ENCODE peak calls at places on chromosome X, in seven cellular contexts. One of them, this sample, is unnamed. For H3K27me3, the result is how much of the 10 kb centered on the place peaks cover.

GRCh38 chrX:46298821-46299220 is 246.4 kb downstream of the ZNF674 start:
- DNase-seq in fibroblast of lung: peak
- DNase-seq in tibial artery: no peak
- DNase-seq in heart right ventricle: no peak
- DNase-seq in HCT116: no peak
- DNase-seq in foreskin keratinocyte: no peak
- DNase-seq in hepatocyte: no peak
- DNase-seq in this sample: peak

GRCh38 chrX:122078079-122078478 is 1030.7 kb downstream of the GLUD2 start:
- DNase-seq in HCT116: no peak
- DNase-seq in foreskin keratinocyte: no peak
- DNase-seq in tibial artery: no peak
- DNase-seq in heart right ventricle: no peak
- DNase-seq in fibroblast of lung: no peak
- DNase-seq in hepatocyte: no peak
- DNase-seq in this sample: no peak

GRCh38 chrX:96685205-96686099 is 810 bp downstream of the DIAPH2 start:
- DNase-seq in foreskin keratinocyte: no peak
- DNase-seq in heart right ventricle: peak
- DNase-seq in fibroblast of lung: peak
- DNase-seq in hepatocyte: peak
- DNase-seq in tibial artery: peak
- DNase-seq in HCT116: no peak
- DNase-seq in this sample: no peak

GRCh38 chrX:39195156-39195555 is 393.9 kb downstream of the MID1IP1 start:
- DNase-seq in tibial artery: no peak
- DNase-seq in fibroblast of lung: no peak
- DNase-seq in heart right ventricle: no peak
- DNase-seq in foreskin keratinocyte: no peak
- DNase-seq in hepatocyte: no peak
- DNase-seq in HCT116: no peak
- DNase-seq in this sample: no peak

GRCh38 chrX:16552546-16552945 is 97.4 kb upstream of the S100G start:
- DNase-seq in tibial artery: no peak
- DNase-seq in foreskin keratinocyte: peak
- DNase-seq in fibroblast of lung: peak
- DNase-seq in HCT116: no peak
- DNase-seq in hepatocyte: no peak
- DNase-seq in heart right ventricle: no peak
- DNase-seq in this sample: no peak

GRCh38 chrX:75115707-75116413 is 40.2 kb downstream of the ABCB7 start:
- DNase-seq in fibroblast of lung: no peak
- DNase-seq in hepatocyte: no peak
- DNase-seq in tibial artery: no peak
- DNase-seq in heart right ventricle: no peak
- DNase-seq in HCT116: no peak
- DNase-seq in foreskin keratinocyte: no peak
- DNase-seq in this sample: no peak

GRCh38 chrX:31591355-31591754 is 519.5 kb upstream of the FTHL17 start:
- DNase-seq in HCT116: no peak
- DNase-seq in tibial artery: no peak
- DNase-seq in hepatocyte: no peak
- DNase-seq in foreskin keratinocyte: no peak
- DNase-seq in fibroblast of lung: no peak
- DNase-seq in heart right ventricle: no peak
- DNase-seq in this sample: no peak

GRCh38 chrX:15310117-15310516 is 5.3 kb downstream of the ASB11 start:
- DNase-seq in HCT116: no peak
- DNase-seq in heart right ventricle: no peak
- DNase-seq in fibroblast of lung: peak
- DNase-seq in hepatocyte: peak
- DNase-seq in tibial artery: no peak
- DNase-seq in foreskin keratinocyte: no peak
- DNase-seq in this sample: no peak

GRCh38 chrX:139642241-139642927 is 65.6 kb downstream of the MCF2 start:
- DNase-seq in hepatocyte: no peak
- DNase-seq in fibroblast of lung: peak
- DNase-seq in tibial artery: no peak
- DNase-seq in foreskin keratinocyte: peak
- DNase-seq in heart right ventricle: no peak
- DNase-seq in HCT116: no peak
- DNase-seq in this sample: no peak

GRCh38 chrX:1222511-1223252 is 10.2 kb upstream of the CRLF2 start:
- DNase-seq in hepatocyte: no peak
- DNase-seq in tibial artery: no peak
- DNase-seq in foreskin keratinocyte: peak
- DNase-seq in heart right ventricle: no peak
- DNase-seq in HCT116: no peak
- DNase-seq in fibroblast of lung: peak
- DNase-seq in this sample: no peak

GRCh38 chrX:47662144-47662657 is 3.2 kb upstream of the UXT start:
- DNase-seq in heart right ventricle: no peak
- DNase-seq in fibroblast of lung: peak
- DNase-seq in HCT116: no peak
- DNase-seq in tibial artery: no peak
- DNase-seq in hepatocyte: peak
- DNase-seq in foreskin keratinocyte: peak
- DNase-seq in this sample: peak

GRCh38 chrX:114889454-114889853 is 128.0 kb downstream of the IL13RA2 start:
- DNase-seq in hepatocyte: no peak
- DNase-seq in heart right ventricle: no peak
- DNase-seq in tibial artery: no peak
- DNase-seq in fibroblast of lung: no peak
- DNase-seq in foreskin keratinocyte: no peak
- DNase-seq in HCT116: no peak
- DNase-seq in this sample: no peak

GRCh38 chrX:63349307-63349706 is 1.8 kb downstream of the SPIN4 start:
- DNase-seq in foreskin keratinocyte: no peak
- DNase-seq in tibial artery: no peak
- DNase-seq in hepatocyte: no peak
- DNase-seq in HCT116: no peak
- DNase-seq in heart right ventricle: no peak
- DNase-seq in fibroblast of lung: no peak
- DNase-seq in this sample: no peak

GRCh38 chrX:46208225-46208854 is 336.9 kb downstream of the ZNF674 start:
- DNase-seq in HCT116: no peak
- DNase-seq in tibial artery: no peak
- DNase-seq in heart right ventricle: no peak
- DNase-seq in fibroblast of lung: peak
- DNase-seq in foreskin keratinocyte: peak
- DNase-seq in hepatocyte: no peak
- DNase-seq in this sample: peak

GRCh38 chrX:1450381-1451161 is 2.1 kb downstream of the ASMTL start:
- DNase-seq in heart right ventricle: no peak
- DNase-seq in HCT116: no peak
- DNase-seq in foreskin keratinocyte: no peak
- DNase-seq in fibroblast of lung: no peak
- DNase-seq in hepatocyte: no peak
- DNase-seq in tibial artery: peak
- DNase-seq in this sample: no peak

GRCh38 chrX:107567370-107567769 is 60.9 kb upstream of the PRPS1 start:
- DNase-seq in heart right ventricle: no peak
- DNase-seq in foreskin keratinocyte: no peak
- DNase-seq in hepatocyte: no peak
- DNase-seq in fibroblast of lung: no peak
- DNase-seq in HCT116: no peak
- DNase-seq in tibial artery: no peak
- DNase-seq in this sample: no peak

GRCh38 chrX:123140904-123141303 is 43.2 kb upstream of the GRIA3 start:
- DNase-seq in foreskin keratinocyte: no peak
- DNase-seq in fibroblast of lung: no peak
- DNase-seq in HCT116: no peak
- DNase-seq in hepatocyte: no peak
- DNase-seq in heart right ventricle: no peak
- DNase-seq in tibial artery: no peak
- DNase-seq in this sample: no peak

GRCh38 chrX:123138473-123138872 is 45.6 kb upstream of the GRIA3 start:
- DNase-seq in hepatocyte: no peak
- DNase-seq in tibial artery: no peak
- DNase-seq in foreskin keratinocyte: peak
- DNase-seq in heart right ventricle: no peak
- DNase-seq in HCT116: no peak
- DNase-seq in fibroblast of lung: peak
- DNase-seq in this sample: peak

GRCh38 chrX:123140454-123140853 is 43.6 kb upstream of the GRIA3 start:
- DNase-seq in HCT116: no peak
- DNase-seq in tibial artery: no peak
- DNase-seq in foreskin keratinocyte: no peak
- DNase-seq in heart right ventricle: no peak
- DNase-seq in hepatocyte: no peak
- DNase-seq in fibroblast of lung: no peak
- DNase-seq in this sample: no peak
- TF ChIP-seq CTCF in HCT116: no peak
- TF ChIP-seq CTCF in tibial artery: no peak
- TF ChIP-seq CTCF in foreskin keratinocyte: no peak
- TF ChIP-seq CTCF in heart right ventricle: no peak
- TF ChIP-seq CTCF in hepatocyte: no peak
- TF ChIP-seq CTCF in fibroblast of lung: no peak
- TF ChIP-seq CTCF in this sample: no peak

GRCh38 chrX:68994883-68995255 is 166.0 kb downstream of the EFNB1 start:
- DNase-seq in foreskin keratinocyte: no peak
- DNase-seq in fibroblast of lung: no peak
- DNase-seq in HCT116: no peak
- DNase-seq in heart right ventricle: no peak
- DNase-seq in hepatocyte: no peak
- DNase-seq in tibial artery: no peak
- DNase-seq in this sample: no peak
- H3K27me3 ChIP-seq in foreskin keratinocyte: under half
- H3K27me3 ChIP-seq in fibroblast of lung: under half
- H3K27me3 ChIP-seq in HCT116: under half
- H3K27me3 ChIP-seq in heart right ventricle: under half
- H3K27me3 ChIP-seq in hepatocyte: under half
- H3K27me3 ChIP-seq in tibial artery: under half
- H3K27me3 ChIP-seq in this sample: under half

DNA sequence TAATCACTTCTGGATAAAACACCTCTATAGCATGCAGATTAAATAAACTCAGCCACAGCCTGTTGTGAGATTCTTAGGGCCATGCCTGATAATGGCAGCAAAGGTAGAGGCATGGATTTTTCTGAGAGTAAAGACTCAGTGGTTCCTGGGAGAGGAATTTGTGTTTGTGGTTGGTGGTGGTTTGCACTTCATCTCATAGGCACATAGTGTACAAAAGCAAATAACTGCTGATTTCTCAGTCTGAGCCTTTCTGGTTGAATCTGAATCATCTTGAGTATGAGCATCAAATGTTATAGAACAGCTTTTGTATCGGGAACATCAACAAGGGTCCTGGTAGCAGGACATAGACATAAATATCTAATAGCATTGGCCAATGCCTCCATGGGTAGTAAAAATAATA is 274.3 kb downstream of the FRMPD4 start:
- DNase-seq in fibroblast of lung: peak
- DNase-seq in HCT116: no peak
- DNase-seq in heart right ventricle: no peak
- DNase-seq in foreskin keratinocyte: no peak
- DNase-seq in tibial artery: no peak
- DNase-seq in hepatocyte: no peak
- DNase-seq in this sample: no peak
- TF ChIP-seq CTCF in fibroblast of lung: no peak
- TF ChIP-seq CTCF in HCT116: no peak
- TF ChIP-seq CTCF in heart right ventricle: no peak
- TF ChIP-seq CTCF in foreskin keratinocyte: no peak
- TF ChIP-seq CTCF in tibial artery: no peak
- TF ChIP-seq CTCF in hepatocyte: no peak
- TF ChIP-seq CTCF in this sample: no peak

GRCh38 chrX:133674726-133675470 is 259.6 kb upstream of the GPC4 start:
- DNase-seq in HCT116: no peak
- DNase-seq in heart right ventricle: no peak
- DNase-seq in fibroblast of lung: no peak
- DNase-seq in hepatocyte: peak
- DNase-seq in foreskin keratinocyte: peak
- DNase-seq in tibial artery: no peak
- DNase-seq in this sample: no peak

GRCh38 chrX:133681416-133681815 is 266.1 kb upstream of the GPC4 start:
- DNase-seq in HCT116: no peak
- DNase-seq in fibroblast of lung: no peak
- DNase-seq in foreskin keratinocyte: no peak
- DNase-seq in hepatocyte: no peak
- DNase-seq in tibial artery: no peak
- DNase-seq in heart right ventricle: no peak
- DNase-seq in this sample: no peak

GRCh38 chrX:133677123-133678063 is 262.1 kb upstream of the GPC4 start:
- DNase-seq in HCT116: no peak
- DNase-seq in hepatocyte: no peak
- DNase-seq in heart right ventricle: no peak
- DNase-seq in fibroblast of lung: no peak
- DNase-seq in foreskin keratinocyte: no peak
- DNase-seq in tibial artery: no peak
- DNase-seq in this sample: no peak

GRCh38 chrX:133681897-133682296 is 266.6 kb upstream of the GPC4 start:
- DNase-seq in foreskin keratinocyte: peak
- DNase-seq in tibial artery: no peak
- DNase-seq in hepatocyte: no peak
- DNase-seq in fibroblast of lung: no peak
- DNase-seq in heart right ventricle: no peak
- DNase-seq in HCT116: no peak
- DNase-seq in this sample: no peak

GRCh38 chrX:133676344-133677122 is 261.2 kb upstream of the GPC4 start:
- DNase-seq in HCT116: no peak
- DNase-seq in hepatocyte: no peak
- DNase-seq in fibroblast of lung: no peak
- DNase-seq in foreskin keratinocyte: no peak
- DNase-seq in tibial artery: no peak
- DNase-seq in heart right ventricle: no peak
- DNase-seq in this sample: no peak
- H3K27me3 ChIP-seq in HCT116: under half
- H3K27me3 ChIP-seq in hepatocyte: under half
- H3K27me3 ChIP-seq in fibroblast of lung: under half
- H3K27me3 ChIP-seq in foreskin keratinocyte: under half
- H3K27me3 ChIP-seq in tibial artery: under half
- H3K27me3 ChIP-seq in heart right ventricle: under half
- H3K27me3 ChIP-seq in this sample: under half

GRCh38 chrX:149569770-149570169 is 17.5 kb downstream of the MAGEA9B start:
- DNase-seq in foreskin keratinocyte: peak
- DNase-seq in hepatocyte: no peak
- DNase-seq in heart right ventricle: no peak
- DNase-seq in tibial artery: no peak
- DNase-seq in fibroblast of lung: no peak
- DNase-seq in HCT116: no peak
- DNase-seq in this sample: no peak

GRCh38 chrX:149568701-149569296 is 18.5 kb downstream of the MAGEA9B start:
- DNase-seq in HCT116: no peak
- DNase-seq in fibroblast of lung: no peak
- DNase-seq in tibial artery: no peak
- DNase-seq in foreskin keratinocyte: no peak
- DNase-seq in heart right ventricle: no peak
- DNase-seq in hepatocyte: no peak
- DNase-seq in this sample: no peak

GRCh38 chrX:149570668-149571067 is 16.6 kb downstream of the MAGEA9B start:
- DNase-seq in fibroblast of lung: peak
- DNase-seq in heart right ventricle: no peak
- DNase-seq in tibial artery: no peak
- DNase-seq in HCT116: no peak
- DNase-seq in hepatocyte: peak
- DNase-seq in foreskin keratinocyte: peak
- DNase-seq in this sample: peak

GRCh38 chrX:149572743-149573142 is 14.5 kb downstream of the MAGEA9B start:
- DNase-seq in fibroblast of lung: peak
- DNase-seq in HCT116: no peak
- DNase-seq in hepatocyte: peak
- DNase-seq in foreskin keratinocyte: peak
- DNase-seq in tibial artery: no peak
- DNase-seq in heart right ventricle: no peak
- DNase-seq in this sample: no peak

GRCh38 chrX:149571770-149572169 is 15.5 kb downstream of the MAGEA9B start:
- DNase-seq in fibroblast of lung: no peak
- DNase-seq in hepatocyte: peak
- DNase-seq in heart right ventricle: no peak
- DNase-seq in HCT116: no peak
- DNase-seq in tibial artery: no peak
- DNase-seq in foreskin keratinocyte: no peak
- DNase-seq in this sample: no peak
- TF ChIP-seq CTCF in fibroblast of lung: no peak
- TF ChIP-seq CTCF in hepatocyte: no peak
- TF ChIP-seq CTCF in heart right ventricle: no peak
- TF ChIP-seq CTCF in HCT116: no peak
- TF ChIP-seq CTCF in tibial artery: no peak
- TF ChIP-seq CTCF in foreskin keratinocyte: no peak
- TF ChIP-seq CTCF in this sample: no peak

This sample was measured in BJ.